ENCODE peak calls at places on chromosomes 12 and 14, in seven cellular contexts. P is Panc1, K is H1, G is HepG2, U is HCT116, Y is K562, O is GM12878. F is an unnamed sample.

GRCh38 chr12:107488666-107489065 is 196.9 kb upstream of the PWP1 start:
- DNase-seq in P (no peak), K (no peak), G (no peak), U (no peak), Y (no peak), O (no peak), F (no peak)

GRCh38 chr12:47841910-47842309 is 22.2 kb upstream of the HDAC7 start:
- DNase-seq in P (no peak), K (no peak), G (no peak), U (no peak), Y (no peak), O (no peak), F (no peak)

GRCh38 chr12:27965411-27965810 is 7.1 kb downstream of the PTHLH start:
- DNase-seq in P (no peak), K (no peak), G (no peak), U (no peak), Y (no peak), O (no peak), F (no peak)

GRCh38 chr12:25518512-25518911 is 34.6 kb downstream of the LMNTD1 start:
- DNase-seq in P (no peak), K (no peak), G (no peak), U (no peak), Y (no peak), O (peak; percentile 7), F (no peak)

GRCh38 chr12:47773062-47773857 is at the start of gene SLC48A1:
- DNase-seq in P (no peak), K (no peak), G (peak; percentile 30), U (no peak), Y (peak; percentile 84), O (no peak), F (peak; percentile 97)

GRCh38 chr14:101022916-101023435 is 119.5 kb upstream of the RTL1 start:
- DNase-seq in P (no peak), K (no peak), G (no peak), U (no peak), Y (no peak), O (no peak), F (no peak)

GRCh38 chr14:106843951-106844483 is 1317.6 kb downstream of the TMEM121 start:
- DNase-seq in P (no peak), K (no peak), G (no peak), U (no peak), Y (no peak), O (no peak), F (peak; percentile 13)

GRCh38 chr14:95222151-95222631 is 64.9 kb upstream of the DICER1 start:
- DNase-seq in P (no peak), K (no peak), G (peak; percentile 6), U (no peak), Y (no peak), O (no peak), F (no peak)

GRCh38 chr12:125186471-125187147 is 121.4 kb downstream of the AACS start:
- DNase-seq in P (no peak), K (no peak), G (no peak), U (no peak), Y (no peak), O (no peak), F (peak; percentile 59)

GRCh38 chr12:77720258-77720657 is 110.4 kb upstream of the NAV3 start:
- DNase-seq in P (no peak), K (no peak), G (no peak), U (no peak), Y (no peak), O (no peak), F (no peak)

GRCh38 chr14:68796418-68797101 is 3.7 kb upstream of the ZFP36L1 start:
- DNase-seq in P (no peak), K (no peak), G (no peak), U (no peak), Y (no peak), O (no peak), F (no peak)

GRCh38 chr14:88385212-88386101 is at the start of gene SPATA7:
- DNase-seq in P (peak; percentile 24), K (peak; percentile 81), G (peak; percentile 83), U (peak; percentile 73), Y (peak; percentile 89), O (peak; percentile 25), F (peak; percentile 92)

GRCh38 chr12:76391461-76391860 is 43.2 kb upstream of the BBS10 start:
- DNase-seq in P (no peak), K (no peak), G (no peak), U (no peak), Y (no peak), O (no peak), F (no peak)

GRCh38 chr14:19801118-19801464 is 2.5 kb upstream of the OR4N2 start:
- DNase-seq in P (no peak), K (no peak), G (no peak), U (no peak), Y (no peak), O (no peak), F (no peak)

GRCh38 chr12:1174659-1175058 is 183.6 kb downstream of the ERC1 start:
- DNase-seq in P (no peak), K (no peak), G (no peak), U (no peak), Y (no peak), O (no peak), F (no peak)

GRCh38 chr14:36604757-36605505 is 22.5 kb upstream of the NKX2-8 start:
- DNase-seq in P (peak; percentile 55), K (no peak), G (peak; percentile 93), U (peak; percentile 76), Y (peak; percentile 73), O (no peak), F (peak; percentile 49)

GRCh38 chr12:89208661-89209096 is 143.6 kb downstream of the DUSP6 start:
- DNase-seq in P (no peak), K (no peak), G (no peak), U (no peak), Y (no peak), O (no peak), F (peak; percentile 35)

DNA sequence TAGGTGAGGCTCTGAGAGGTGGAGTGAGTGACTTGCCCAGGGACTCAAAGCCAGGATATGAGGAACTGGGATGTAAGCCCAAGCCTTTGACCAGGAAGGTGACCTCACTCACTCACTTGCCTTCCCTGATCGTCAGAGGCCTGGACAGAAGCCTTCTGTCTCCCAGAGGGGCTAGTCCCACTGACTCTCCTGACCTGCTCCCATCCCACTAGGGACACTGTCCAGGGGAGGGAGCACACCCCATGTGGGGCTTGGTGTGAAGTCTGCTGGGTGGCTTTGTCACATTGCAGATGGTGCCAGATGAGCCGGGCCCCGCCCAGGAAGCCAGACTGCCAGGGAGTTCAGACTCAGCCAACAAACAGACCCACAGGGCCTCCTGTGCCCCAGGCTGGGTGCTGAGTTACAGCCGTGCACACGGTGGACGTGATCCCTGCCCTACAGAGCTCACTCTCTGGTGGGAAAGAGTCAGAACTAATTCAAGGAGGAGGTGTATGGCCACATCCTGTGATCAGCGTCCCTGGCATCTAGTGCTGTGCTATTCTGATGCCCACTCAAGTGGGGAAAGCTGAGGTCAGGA is 28.3 kb downstream of the MMAB start:
- DNase-seq in P (no peak), K (no peak), G (no peak), U (no peak), Y (no peak), O (no peak), F (peak; percentile 57)
- TF ChIP-seq SIN3A in P (no peak), K (no peak), G (no peak), U (no peak), Y (no peak), O (no peak), F (no peak)

GRCh38 chr14:42513837-42514236 is 907.2 kb downstream of the LRFN5 start:
- DNase-seq in P (no peak), K (no peak), G (no peak), U (no peak), Y (no peak), O (no peak), F (no peak)

GRCh38 chr14:42523656-42524055 is 917.0 kb downstream of the LRFN5 start:
- DNase-seq in P (no peak), K (no peak), G (no peak), U (no peak), Y (no peak), O (peak; percentile 36), F (no peak)

GRCh38 chr14:42517786-42518530 is 911.3 kb downstream of the LRFN5 start:
- DNase-seq in P (no peak), K (no peak), G (no peak), U (no peak), Y (no peak), O (no peak), F (no peak)
- TF ChIP-seq SIN3A in P (no peak), K (no peak), G (no peak), U (no peak), Y (no peak), O (no peak), F (no peak)

GRCh38 chr12:65121049-65121955 is at the start of gene WIF1:
- DNase-seq in P (no peak), K (peak; percentile 56), G (no peak), U (no peak), Y (no peak), O (no peak), F (peak; percentile 69)

GRCh38 chr12:65121956-65122469 is 908 bp upstream of the WIF1 start:
- DNase-seq in P (no peak), K (no peak), G (no peak), U (no peak), Y (no peak), O (no peak), F (no peak)

GRCh38 chr12:65125247-65125646 is 4.1 kb upstream of the WIF1 start:
- DNase-seq in P (no peak), K (no peak), G (no peak), U (no peak), Y (no peak), O (no peak), F (no peak)

GRCh38 chr12:65122661-65123060 is 1.6 kb upstream of the WIF1 start:
- DNase-seq in P (no peak), K (no peak), G (no peak), U (no peak), Y (no peak), O (no peak), F (no peak)

DNA sequence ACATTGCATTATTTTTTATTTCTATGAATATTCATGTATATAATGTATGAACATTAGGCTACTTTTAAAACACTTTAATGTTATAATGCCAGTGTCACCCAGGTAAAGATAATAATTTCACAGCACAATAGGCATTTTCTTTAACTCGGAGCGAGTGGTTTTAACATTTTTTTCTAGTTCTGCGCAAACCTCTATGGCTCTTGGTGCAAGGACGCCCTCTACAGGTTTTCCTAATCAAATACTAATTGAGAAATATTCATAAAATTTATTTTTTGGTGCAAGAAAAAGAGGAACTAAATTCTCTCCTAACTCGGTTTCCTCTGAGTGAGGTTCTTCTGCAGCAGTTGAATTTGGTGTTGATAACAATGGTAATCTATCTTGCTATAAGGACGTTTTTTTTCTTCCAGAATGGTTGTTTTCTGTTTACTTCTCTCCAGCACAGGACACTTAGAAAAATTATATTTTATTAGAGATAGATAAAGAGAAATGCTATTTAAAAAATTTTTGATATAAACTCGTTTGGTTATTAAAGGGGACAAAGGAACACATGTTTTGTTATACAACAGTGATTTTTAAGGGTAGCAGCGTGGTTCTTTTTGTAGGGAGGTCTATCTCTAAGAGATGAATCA is 2.4 kb upstream of the WIF1 start:
- DNase-seq in P (no peak), K (no peak), G (peak; percentile 15), U (no peak), Y (peak; percentile 60), O (peak; percentile 8), F (peak; percentile 15)
- TF ChIP-seq SIN3A in P (no peak), K (no peak), G (no peak), U (no peak), Y (no peak), O (no peak), F (no peak)

DNA sequence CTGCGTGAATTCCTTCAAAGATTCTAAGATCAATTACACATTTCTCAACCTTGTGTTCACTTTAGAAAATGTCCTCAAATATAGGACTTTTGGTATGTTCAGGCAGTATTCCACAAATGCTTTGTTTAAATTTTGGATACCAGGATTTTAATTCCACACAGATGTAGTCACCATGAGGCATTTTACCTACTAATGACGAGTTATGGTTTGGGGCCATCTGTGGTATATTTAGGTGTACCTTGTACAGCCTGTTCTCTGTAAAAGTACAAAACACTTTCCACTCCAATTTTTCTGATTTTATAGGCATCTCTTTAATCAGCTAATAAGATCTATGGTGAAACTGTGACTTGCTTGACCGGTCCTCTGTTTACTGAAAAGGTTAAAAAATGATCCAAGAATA is 275.7 kb upstream of the PRICKLE1 start:
- DNase-seq in P (no peak), K (no peak), G (no peak), U (no peak), Y (no peak), O (no peak), F (no peak)
- TF ChIP-seq SIN3A in P (no peak), K (no peak), G (no peak), U (no peak), Y (no peak), O (no peak), F (no peak)